ENCODE peak calls at places on chromosomes 3 and 15, in six cellular contexts. D is cardiac muscle cell, W is breast epithelium, I is neuronal stem cell, G is HAP-1, B is prostate gland. S is an unnamed sample.

GRCh38 chr3:37902674-37903073 is 41.0 kb downstream of the CTDSPL start:
- DNase-seq in I (no peak), W (no peak), B (no peak), G (no peak), D (no peak), S (no peak)

GRCh38 chr3:79551325-79551892 is 216.4 kb downstream of the ROBO1 start:
- DNase-seq in D (no peak), G (no peak), B (no peak), W (no peak), I (no peak), S (no peak)

GRCh38 chr3:159486580-159486979 is 502.1 kb upstream of the IL12A start:
- DNase-seq in B (no peak), G (no peak), W (no peak), I (no peak), D (peak; percentile 7), S (no peak)

GRCh38 chr3:175287361-175287963 is 428.3 kb downstream of the NAALADL2 start:
- DNase-seq in I (no peak), B (no peak), W (no peak), G (no peak), D (no peak), S (no peak)

GRCh38 chr3:2096196-2096595 is 2.5 kb upstream of the CNTN4 start:
- DNase-seq in G (no peak), I (no peak), B (no peak), D (no peak), W (no peak), S (no peak)

GRCh38 chr15:98085003-98085639 is 124.6 kb downstream of the ARRDC4 start:
- DNase-seq in D (peak; percentile 76), G (peak; percentile 36), B (peak; percentile 36), W (no peak), I (peak; percentile 44), S (no peak)

GRCh38 chr3:175246766-175247165 is 387.6 kb downstream of the NAALADL2 start:
- DNase-seq in G (no peak), I (no peak), W (no peak), B (no peak), D (no peak), S (no peak)

GRCh38 chr3:39501982-39502837 is 34.7 kb downstream of the MOBP start:
- DNase-seq in W (no peak), D (peak; percentile 6), G (no peak), I (no peak), B (no peak), S (no peak)

GRCh38 chr3:58835075-58835474 is 168.5 kb upstream of the FAM3D start:
- DNase-seq in W (no peak), I (no peak), D (no peak), B (no peak), G (no peak), S (no peak)

GRCh38 chr3:56291244-56291680 is 177.0 kb downstream of the ERC2 start:
- DNase-seq in W (no peak), B (no peak), D (peak; percentile 95), I (no peak), G (no peak), S (no peak)

GRCh38 chr3:11575964-11576363 is 67.8 kb downstream of the VGLL4 start:
- DNase-seq in B (no peak), D (no peak), G (no peak), I (no peak), W (no peak), S (no peak)

GRCh38 chr3:121592856-121593702 is at the start of gene FBXO40:
- DNase-seq in I (no peak), G (peak; percentile 66), W (no peak), D (peak; percentile 2), B (no peak), S (no peak)

GRCh38 chr15:59373215-59373614 is 544 bp upstream of the MYO1E start:
- DNase-seq in G (no peak), W (no peak), B (no peak), I (no peak), D (no peak), S (no peak)

GRCh38 chr3:79558943-79559342 is 208.9 kb downstream of the ROBO1 start:
- DNase-seq in I (no peak), D (no peak), G (no peak), B (no peak), W (no peak), S (no peak)

GRCh38 chr15:69451951-69452701 is 492 bp upstream of the RPLP1 start:
- DNase-seq in D (peak; percentile 65), G (peak; percentile 62), B (no peak), W (no peak), I (no peak), S (no peak)

GRCh38 chr3:127674099-127674792 is 1.5 kb downstream of the ABTB1 start:
- DNase-seq in W (no peak), I (no peak), D (no peak), B (no peak), G (no peak), S (no peak)

GRCh38 chr3:153277029-153277428 is 115.0 kb downstream of the RAP2B start:
- DNase-seq in W (no peak), G (no peak), D (no peak), I (no peak), B (no peak), S (no peak)

GRCh38 chr3:153274521-153274920 is 112.5 kb downstream of the RAP2B start:
- DNase-seq in B (no peak), W (no peak), I (no peak), G (no peak), D (no peak), S (no peak)

GRCh38 chr3:153273217-153273616 is 111.2 kb downstream of the RAP2B start:
- DNase-seq in G (no peak), I (no peak), D (no peak), W (no peak), B (no peak), S (no peak)

GRCh38 chr3:153273767-153274443 is 111.9 kb downstream of the RAP2B start:
- DNase-seq in I (no peak), G (no peak), B (no peak), D (peak; percentile 58), W (no peak), S (no peak)

DNA sequence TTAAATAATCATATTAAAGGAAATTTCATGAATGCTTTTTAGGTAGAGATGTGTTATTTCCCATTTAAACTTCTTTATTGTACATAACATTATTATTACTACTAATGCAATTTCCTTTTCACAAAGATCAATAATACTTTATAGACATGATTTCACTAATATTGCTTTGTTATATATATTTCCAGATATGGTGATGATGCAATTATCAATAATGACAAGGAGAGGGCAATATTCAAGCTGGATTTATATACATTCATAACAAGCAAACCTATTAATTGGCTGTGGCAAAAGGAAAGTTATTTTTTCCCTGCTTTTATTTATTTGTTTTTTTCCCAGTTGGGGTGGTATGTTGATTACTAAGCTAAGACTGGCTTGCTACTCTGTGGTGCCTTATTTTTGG is 113.5 kb downstream of the RAP2B start:
- DNase-seq in I (no peak), D (no peak), W (no peak), G (no peak), B (no peak), S (no peak)
- H3K4me3 ChIP-seq in I (no peak overlapping the region), D (no peak overlapping the region), W (no peak overlapping the region), G (no peak overlapping the region), B (no peak overlapping the region), S (no peak overlapping the region)

DNA sequence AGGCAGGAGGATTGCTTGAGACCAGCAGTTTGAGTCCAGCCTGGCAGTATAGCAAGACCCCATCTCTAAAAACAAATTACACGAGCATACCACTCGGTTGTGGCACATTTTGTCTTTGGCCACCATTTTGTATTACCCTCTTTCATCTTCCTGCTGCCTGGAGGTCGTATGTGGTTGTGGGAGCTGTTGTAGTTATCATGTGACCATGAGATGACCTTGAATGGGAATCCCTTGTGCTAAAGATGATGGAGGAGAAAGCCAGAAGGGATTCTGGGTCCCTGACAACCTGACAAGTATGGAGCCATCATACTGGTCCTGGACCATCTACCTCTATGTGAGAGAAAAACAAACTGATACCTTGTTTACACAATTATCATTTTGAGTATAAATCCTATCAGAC is 45.2 kb upstream of the BHLHE40 start:
- DNase-seq in G (no peak), I (no peak), B (no peak), W (no peak), D (no peak), S (no peak)
- H3K4me3 ChIP-seq in G (no peak overlapping the region), I (no peak overlapping the region), B (no peak overlapping the region), W (no peak overlapping the region), D (no peak overlapping the region), S (no peak overlapping the region)

GRCh38 chr3:152260026-152260425 is 8.7 kb upstream of the MBNL1 start:
- DNase-seq in W (no peak), I (no peak), D (peak; percentile 34), B (no peak), G (no peak), S (no peak)
- H3K4me3 ChIP-seq in W (no peak overlapping the region), I (no peak overlapping the region), D (no peak overlapping the region), B (no peak overlapping the region), G (no peak overlapping the region), S (no peak overlapping the region)

DNA sequence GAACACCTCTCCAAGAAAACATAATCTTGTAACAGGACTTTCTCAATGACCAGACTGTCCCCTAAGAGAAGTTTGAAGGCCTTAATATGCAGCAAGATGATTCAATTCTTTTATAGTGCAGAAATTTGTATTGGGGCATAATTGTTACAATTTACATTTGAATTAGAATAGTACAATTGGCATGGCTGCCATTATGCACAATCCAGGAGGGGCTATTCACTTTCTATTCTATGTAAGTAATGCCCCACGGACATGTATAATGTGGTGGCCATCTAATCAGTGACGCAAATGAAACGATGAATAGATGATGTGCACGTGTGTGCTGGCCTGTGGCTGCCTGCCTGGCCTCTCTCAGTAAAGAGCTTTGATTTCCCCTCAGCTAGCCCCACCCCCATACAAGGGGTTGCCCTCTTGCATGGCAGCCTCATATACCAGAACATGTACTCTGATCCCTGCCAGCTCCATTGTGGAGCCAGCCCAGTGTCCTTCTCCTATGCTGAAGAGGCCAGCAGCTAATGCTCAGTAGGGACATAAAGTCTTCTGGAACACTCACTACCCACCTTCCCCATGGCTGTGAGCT is 86.5 kb downstream of the BOC start:
- DNase-seq in B (no peak), G (peak; percentile 96), W (no peak), D (no peak), I (no peak), S (no peak)
- H3K4me3 ChIP-seq in B (no peak overlapping the region), G (no peak overlapping the region), W (no peak overlapping the region), D (no peak overlapping the region), I (no peak overlapping the region), S (no peak overlapping the region)

GRCh38 chr3:46488735-46489361 is 8.9 kb upstream of the RTP3 start:
- DNase-seq in G (peak; percentile 90), D (peak; percentile 88), B (peak; percentile 87), W (peak; percentile 75), I (peak; percentile 81), S (peak; percentile 37)
- H3K4me3 ChIP-seq in G (no peak overlapping the region), D (no peak overlapping the region), B (no peak overlapping the region), W (no peak overlapping the region), I (no peak overlapping the region), S (peak overlapping the region; percentile 10)